ENCODE peak calls at places on chromosome 21, in eight cellular contexts. One of them, this sample, is unnamed.

GRCh38 chr21:17114019-17114418 is 398.8 kb upstream of the CXADR start:
- ATAC-seq in HepG2: no peak
- ATAC-seq in A549: no peak
- ATAC-seq in gastrocnemius medialis: no peak
- ATAC-seq in body of pancreas: no peak
- ATAC-seq in HCT116: no peak
- ATAC-seq in right lobe of liver: no peak
- ATAC-seq in IMR-90: no peak
- ATAC-seq in this sample: no peak

GRCh38 chr21:14911351-14911750 is 153.4 kb downstream of the NRIP1 start:
- ATAC-seq in HepG2: no peak
- ATAC-seq in A549: no peak
- ATAC-seq in gastrocnemius medialis: no peak
- ATAC-seq in body of pancreas: no peak
- ATAC-seq in HCT116: peak
- ATAC-seq in right lobe of liver: no peak
- ATAC-seq in IMR-90: no peak
- ATAC-seq in this sample: no peak

GRCh38 chr21:36545776-36546511 is 66.0 kb upstream of the CLDN14 start:
- ATAC-seq in HepG2: no peak
- ATAC-seq in A549: no peak
- ATAC-seq in gastrocnemius medialis: no peak
- ATAC-seq in body of pancreas: no peak
- ATAC-seq in HCT116: no peak
- ATAC-seq in right lobe of liver: peak
- ATAC-seq in IMR-90: no peak
- ATAC-seq in this sample: no peak

GRCh38 chr21:36164427-36164784 is 7.8 kb downstream of the DOP1B start:
- ATAC-seq in HepG2: peak
- ATAC-seq in A549: no peak
- ATAC-seq in gastrocnemius medialis: no peak
- ATAC-seq in body of pancreas: peak
- ATAC-seq in HCT116: no peak
- ATAC-seq in right lobe of liver: peak
- ATAC-seq in IMR-90: peak
- ATAC-seq in this sample: no peak

GRCh38 chr21:29208666-29209059 is 78.2 kb downstream of the MAP3K7CL start:
- ATAC-seq in HepG2: no peak
- ATAC-seq in A549: no peak
- ATAC-seq in gastrocnemius medialis: no peak
- ATAC-seq in body of pancreas: no peak
- ATAC-seq in HCT116: no peak
- ATAC-seq in right lobe of liver: peak
- ATAC-seq in IMR-90: peak
- ATAC-seq in this sample: peak

GRCh38 chr21:31406510-31406909 is 62.4 kb upstream of the TIAM1 start:
- ATAC-seq in HepG2: no peak
- ATAC-seq in A549: no peak
- ATAC-seq in gastrocnemius medialis: no peak
- ATAC-seq in body of pancreas: no peak
- ATAC-seq in HCT116: no peak
- ATAC-seq in right lobe of liver: no peak
- ATAC-seq in IMR-90: no peak
- ATAC-seq in this sample: no peak

GRCh38 chr21:31554511-31555022 is 104.9 kb upstream of the SOD1 start:
- ATAC-seq in HepG2: no peak
- ATAC-seq in A549: no peak
- ATAC-seq in gastrocnemius medialis: no peak
- ATAC-seq in body of pancreas: no peak
- ATAC-seq in HCT116: peak
- ATAC-seq in right lobe of liver: no peak
- ATAC-seq in IMR-90: no peak
- ATAC-seq in this sample: no peak

GRCh38 chr21:35840197-35840799 is 220.0 kb downstream of the SETD4 start:
- ATAC-seq in HepG2: peak
- ATAC-seq in A549: peak
- ATAC-seq in gastrocnemius medialis: peak
- ATAC-seq in body of pancreas: peak
- ATAC-seq in HCT116: peak
- ATAC-seq in right lobe of liver: peak
- ATAC-seq in IMR-90: peak
- ATAC-seq in this sample: no peak

GRCh38 chr21:41933259-41934079 is 20.3 kb downstream of the C2CD2 start:
- ATAC-seq in HepG2: peak
- ATAC-seq in A549: peak
- ATAC-seq in gastrocnemius medialis: no peak
- ATAC-seq in body of pancreas: peak
- ATAC-seq in HCT116: no peak
- ATAC-seq in right lobe of liver: peak
- ATAC-seq in IMR-90: peak
- ATAC-seq in this sample: peak

GRCh38 chr21:42319851-42320602 is 4.8 kb upstream of the TFF3 start:
- ATAC-seq in HepG2: peak
- ATAC-seq in A549: no peak
- ATAC-seq in gastrocnemius medialis: no peak
- ATAC-seq in body of pancreas: no peak
- ATAC-seq in HCT116: peak
- ATAC-seq in right lobe of liver: peak
- ATAC-seq in IMR-90: no peak
- ATAC-seq in this sample: no peak

GRCh38 chr21:17406202-17406601 is 106.6 kb upstream of the CXADR start:
- ATAC-seq in HepG2: no peak
- ATAC-seq in A549: no peak
- ATAC-seq in gastrocnemius medialis: no peak
- ATAC-seq in body of pancreas: no peak
- ATAC-seq in HCT116: no peak
- ATAC-seq in right lobe of liver: no peak
- ATAC-seq in IMR-90: no peak
- ATAC-seq in this sample: no peak

GRCh38 chr21:46409641-46410406 is 48.9 kb upstream of the DIP2A start:
- ATAC-seq in HepG2: no peak
- ATAC-seq in A549: no peak
- ATAC-seq in gastrocnemius medialis: no peak
- ATAC-seq in body of pancreas: no peak
- ATAC-seq in HCT116: no peak
- ATAC-seq in right lobe of liver: no peak
- ATAC-seq in IMR-90: no peak
- ATAC-seq in this sample: no peak

GRCh38 chr21:21247441-21247840 is 249.2 kb downstream of the NCAM2 start:
- ATAC-seq in HepG2: no peak
- ATAC-seq in A549: no peak
- ATAC-seq in gastrocnemius medialis: no peak
- ATAC-seq in body of pancreas: no peak
- ATAC-seq in HCT116: no peak
- ATAC-seq in right lobe of liver: no peak
- ATAC-seq in IMR-90: peak
- ATAC-seq in this sample: no peak

GRCh38 chr21:37449302-37449937 is 82.8 kb downstream of the DYRK1A start:
- ATAC-seq in HepG2: no peak
- ATAC-seq in A549: no peak
- ATAC-seq in gastrocnemius medialis: no peak
- ATAC-seq in body of pancreas: peak
- ATAC-seq in HCT116: no peak
- ATAC-seq in right lobe of liver: peak
- ATAC-seq in IMR-90: no peak
- ATAC-seq in this sample: no peak

GRCh38 chr21:37427221-37427620 is 60.6 kb downstream of the DYRK1A start:
- ATAC-seq in HepG2: no peak
- ATAC-seq in A549: no peak
- ATAC-seq in gastrocnemius medialis: no peak
- ATAC-seq in body of pancreas: no peak
- ATAC-seq in HCT116: no peak
- ATAC-seq in right lobe of liver: no peak
- ATAC-seq in IMR-90: no peak
- ATAC-seq in this sample: no peak

GRCh38 chr21:33324311-33325221 is at the start of gene IFNAR1:
- ATAC-seq in HepG2: peak
- ATAC-seq in A549: peak
- ATAC-seq in gastrocnemius medialis: peak
- ATAC-seq in body of pancreas: peak
- ATAC-seq in HCT116: peak
- ATAC-seq in right lobe of liver: peak
- ATAC-seq in IMR-90: peak
- ATAC-seq in this sample: peak
- TF ChIP-seq POLR2A in HepG2: peak
- TF ChIP-seq POLR2A in A549: peak
- TF ChIP-seq POLR2A in gastrocnemius medialis: peak
- TF ChIP-seq POLR2A in body of pancreas: peak
- TF ChIP-seq POLR2A in HCT116: peak
- TF ChIP-seq POLR2A in right lobe of liver: peak
- TF ChIP-seq POLR2A in IMR-90: peak
- TF ChIP-seq POLR2A in this sample: peak

GRCh38 chr21:25039461-25040380 is 567.6 kb downstream of the MRPL39 start:
- ATAC-seq in HepG2: no peak
- ATAC-seq in A549: no peak
- ATAC-seq in gastrocnemius medialis: no peak
- ATAC-seq in body of pancreas: peak
- ATAC-seq in HCT116: no peak
- ATAC-seq in right lobe of liver: peak
- ATAC-seq in IMR-90: peak
- ATAC-seq in this sample: no peak
- H3K4me3 ChIP-seq in HepG2: no peak
- H3K4me3 ChIP-seq in A549: no peak
- H3K4me3 ChIP-seq in gastrocnemius medialis: no peak
- H3K4me3 ChIP-seq in body of pancreas: no peak
- H3K4me3 ChIP-seq in HCT116: no peak
- H3K4me3 ChIP-seq in right lobe of liver: no peak
- H3K4me3 ChIP-seq in IMR-90: no peak
- H3K4me3 ChIP-seq in this sample: no peak

GRCh38 chr21:34546556-34546955 is 34.5 kb upstream of the KCNE1 start:
- ATAC-seq in HepG2: no peak
- ATAC-seq in A549: no peak
- ATAC-seq in gastrocnemius medialis: no peak
- ATAC-seq in body of pancreas: no peak
- ATAC-seq in HCT116: no peak
- ATAC-seq in right lobe of liver: no peak
- ATAC-seq in IMR-90: no peak
- ATAC-seq in this sample: no peak

GRCh38 chr21:34543017-34543416 is 31.0 kb upstream of the KCNE1 start:
- ATAC-seq in HepG2: no peak
- ATAC-seq in A549: no peak
- ATAC-seq in gastrocnemius medialis: no peak
- ATAC-seq in body of pancreas: no peak
- ATAC-seq in HCT116: no peak
- ATAC-seq in right lobe of liver: no peak
- ATAC-seq in IMR-90: no peak
- ATAC-seq in this sample: no peak

GRCh38 chr21:34544032-34544496 is 32.1 kb upstream of the KCNE1 start:
- ATAC-seq in HepG2: peak
- ATAC-seq in A549: peak
- ATAC-seq in gastrocnemius medialis: peak
- ATAC-seq in body of pancreas: peak
- ATAC-seq in HCT116: peak
- ATAC-seq in right lobe of liver: peak
- ATAC-seq in IMR-90: no peak
- ATAC-seq in this sample: peak

GRCh38 chr21:34548782-34549376 is 36.9 kb upstream of the KCNE1 start:
- ATAC-seq in HepG2: no peak
- ATAC-seq in A549: no peak
- ATAC-seq in gastrocnemius medialis: no peak
- ATAC-seq in body of pancreas: no peak
- ATAC-seq in HCT116: no peak
- ATAC-seq in right lobe of liver: no peak
- ATAC-seq in IMR-90: no peak
- ATAC-seq in this sample: no peak

DNA sequence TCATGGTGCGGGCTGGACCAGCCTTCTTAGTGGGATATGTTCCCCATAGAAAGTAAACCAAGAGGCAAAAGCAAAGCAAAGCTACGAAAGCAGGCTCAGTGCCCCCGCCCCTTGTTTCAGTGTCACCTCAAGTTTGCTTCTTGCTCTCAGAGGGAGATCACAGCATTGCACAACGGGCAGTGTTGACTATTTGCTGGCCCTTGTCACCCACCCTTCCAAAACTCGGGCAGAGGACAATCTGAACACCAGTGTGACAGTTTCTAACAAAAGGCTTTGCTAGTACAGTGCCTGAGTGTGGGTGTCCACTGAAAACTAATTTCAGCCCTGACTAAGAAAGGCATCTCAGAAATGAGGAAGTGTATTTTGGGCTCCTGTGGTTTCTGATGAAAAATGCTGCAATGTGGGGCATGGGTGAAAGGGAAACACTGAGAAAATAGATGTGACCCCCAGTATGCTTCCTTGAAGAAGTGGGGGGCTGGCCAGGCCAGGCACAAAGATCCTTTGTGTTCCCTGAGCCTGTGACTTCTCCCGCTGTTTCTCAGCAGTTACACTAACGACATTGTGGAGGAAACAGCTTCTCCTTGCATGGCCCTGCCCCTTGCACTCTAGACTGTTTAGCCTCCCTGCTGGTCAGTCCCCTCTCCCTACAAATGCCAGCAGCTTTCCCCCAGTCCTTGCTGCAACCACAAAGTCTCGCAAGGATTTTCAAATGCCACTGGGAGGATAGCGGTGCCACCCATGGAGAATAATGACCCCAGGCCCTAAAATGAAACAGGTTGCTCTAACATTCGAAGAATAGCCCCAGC is 33.3 kb upstream of the KCNE1 start:
- ATAC-seq in HepG2: peak
- ATAC-seq in A549: peak
- ATAC-seq in gastrocnemius medialis: peak
- ATAC-seq in body of pancreas: peak
- ATAC-seq in HCT116: peak
- ATAC-seq in right lobe of liver: peak
- ATAC-seq in IMR-90: peak
- ATAC-seq in this sample: peak
- TF ChIP-seq POLR2A in HepG2: no peak
- TF ChIP-seq POLR2A in A549: no peak
- TF ChIP-seq POLR2A in gastrocnemius medialis: no peak
- TF ChIP-seq POLR2A in body of pancreas: peak
- TF ChIP-seq POLR2A in HCT116: no peak
- TF ChIP-seq POLR2A in right lobe of liver: peak
- TF ChIP-seq POLR2A in IMR-90: no peak
- TF ChIP-seq POLR2A in this sample: no peak

GRCh38 chr21:44868707-44869106 is 4.8 kb downstream of the PTTG1IP start:
- ATAC-seq in HepG2: no peak
- ATAC-seq in A549: no peak
- ATAC-seq in gastrocnemius medialis: no peak
- ATAC-seq in body of pancreas: no peak
- ATAC-seq in HCT116: no peak
- ATAC-seq in right lobe of liver: no peak
- ATAC-seq in IMR-90: no peak
- ATAC-seq in this sample: no peak

GRCh38 chr21:44866780-44867179 is 6.7 kb downstream of the PTTG1IP start:
- ATAC-seq in HepG2: no peak
- ATAC-seq in A549: no peak
- ATAC-seq in gastrocnemius medialis: no peak
- ATAC-seq in body of pancreas: no peak
- ATAC-seq in HCT116: no peak
- ATAC-seq in right lobe of liver: no peak
- ATAC-seq in IMR-90: no peak
- ATAC-seq in this sample: no peak

GRCh38 chr21:44869860-44870747 is 3.4 kb downstream of the PTTG1IP start:
- ATAC-seq in HepG2: peak
- ATAC-seq in A549: peak
- ATAC-seq in gastrocnemius medialis: peak
- ATAC-seq in body of pancreas: peak
- ATAC-seq in HCT116: peak
- ATAC-seq in right lobe of liver: peak
- ATAC-seq in IMR-90: peak
- ATAC-seq in this sample: peak

GRCh38 chr21:44867464-44867863 is 6.0 kb downstream of the PTTG1IP start:
- ATAC-seq in HepG2: no peak
- ATAC-seq in A549: no peak
- ATAC-seq in gastrocnemius medialis: no peak
- ATAC-seq in body of pancreas: no peak
- ATAC-seq in HCT116: no peak
- ATAC-seq in right lobe of liver: no peak
- ATAC-seq in IMR-90: no peak
- ATAC-seq in this sample: no peak

GRCh38 chr21:44867999-44868700 is 5.3 kb downstream of the PTTG1IP start:
- ATAC-seq in HepG2: no peak
- ATAC-seq in A549: no peak
- ATAC-seq in gastrocnemius medialis: no peak
- ATAC-seq in body of pancreas: no peak
- ATAC-seq in HCT116: no peak
- ATAC-seq in right lobe of liver: no peak
- ATAC-seq in IMR-90: no peak
- ATAC-seq in this sample: no peak
- H3K4me3 ChIP-seq in HepG2: no peak
- H3K4me3 ChIP-seq in A549: no peak
- H3K4me3 ChIP-seq in gastrocnemius medialis: no peak
- H3K4me3 ChIP-seq in body of pancreas: no peak
- H3K4me3 ChIP-seq in HCT116: no peak
- H3K4me3 ChIP-seq in right lobe of liver: no peak
- H3K4me3 ChIP-seq in IMR-90: no peak
- H3K4me3 ChIP-seq in this sample: no peak

This sample was measured in gastroesophageal sphincter.